ENCODE peak calls at places on chromosomes 2 and 18, in eight cellular contexts. Q is foreskin keratinocyte, N is H9, W is cardiac muscle cell, H is dorsolateral prefrontal cortex, L is type B pancreatic cell, V is A549, K is fibroblast of lung. B is an unnamed sample.

GRCh38 chr18:24860978-24861680 is 400.7 kb downstream of the HRH4 start:
- DNase-seq in Q (no peak), H (no peak), W (no peak), V (no peak), K (no peak), N (no peak), L (no peak), B (peak)

GRCh38 chr2:41410011-41410410 is 637.8 kb upstream of the PKDCC start:
- DNase-seq in W (no peak), V (no peak), K (no peak), L (no peak), N (no peak), H (no peak), Q (peak), B (no peak)

GRCh38 chr18:7577706-7578105 is 10.6 kb downstream of the PTPRM start:
- DNase-seq in H (no peak), W (peak), N (peak), Q (peak), K (peak), V (no peak), L (no peak), B (no peak)

GRCh38 chr2:168705534-168706470 is 96.6 kb upstream of the NOSTRIN start:
- DNase-seq in H (no peak), L (no peak), K (peak), W (peak), Q (no peak), V (peak), N (no peak), B (no peak)

GRCh38 chr18:13159579-13159978 is 59.0 kb upstream of the LDLRAD4 start:
- DNase-seq in W (peak), V (peak), L (no peak), N (peak), Q (peak), H (no peak), K (peak), B (peak)

GRCh38 chr2:60426908-60427307 is 126.5 kb downstream of the BCL11A start:
- DNase-seq in H (no peak), N (no peak), Q (no peak), V (no peak), W (no peak), L (no peak), K (no peak), B (no peak)

GRCh38 chr2:221309888-221310287 is 262.2 kb downstream of the EPHA4 start:
- DNase-seq in Q (no peak), L (no peak), W (peak), N (no peak), V (no peak), H (no peak), K (no peak), B (peak)

GRCh38 chr2:237617305-237617982 is 9.9 kb upstream of the LRRFIP1 start:
- DNase-seq in W (no peak), K (no peak), Q (no peak), N (peak), L (no peak), V (no peak), H (no peak), B (no peak)

GRCh38 chr18:79934311-79935097 is 16.9 kb downstream of the SLC66A2 start:
- DNase-seq in V (no peak), K (no peak), Q (no peak), W (peak), N (peak), H (peak), L (peak), B (no peak)

GRCh38 chr2:217478831-217479435 is 523.9 kb downstream of the TNS1 start:
- DNase-seq in V (no peak), N (peak), H (no peak), K (no peak), L (no peak), W (no peak), Q (no peak), B (no peak)

GRCh38 chr18:58687871-58688308 is 16.6 kb downstream of the MALT1 start:
- DNase-seq in H (no peak), K (no peak), W (no peak), N (no peak), L (no peak), Q (no peak), V (no peak), B (no peak)

GRCh38 chr2:145623136-145623535 is 1103.2 kb upstream of the ZEB2 start:
- DNase-seq in V (no peak), N (no peak), H (no peak), W (no peak), Q (no peak), L (no peak), K (peak), B (no peak)

GRCh38 chr2:66509326-66509811 is 74.4 kb downstream of the MEIS1 start:
- DNase-seq in W (no peak), Q (peak), L (no peak), V (no peak), K (no peak), N (no peak), H (no peak), B (no peak)

GRCh38 chr2:39313575-39313974 is 69.8 kb upstream of the CDKL4 start:
- DNase-seq in K (peak), H (no peak), L (no peak), V (no peak), Q (peak), W (no peak), N (no peak), B (no peak)

GRCh38 chr2:226767056-226767813 is 32.4 kb downstream of the IRS1 start:
- DNase-seq in H (no peak), V (no peak), N (no peak), Q (no peak), W (peak), L (no peak), K (no peak), B (no peak)

GRCh38 chr2:36356199-36356989 is 816 bp downstream of the CRIM1 start:
- DNase-seq in W (peak), L (peak), N (no peak), V (no peak), K (no peak), H (no peak), Q (no peak), B (peak)

GRCh38 chr2:239291505-239292350 is 109.1 kb downstream of the HDAC4 start:
- DNase-seq in V (no peak), W (no peak), L (no peak), H (peak), Q (no peak), K (no peak), N (peak), B (no peak)

GRCh38 chr2:199019898-199020507 is 437.7 kb downstream of the SATB2 start:
- DNase-seq in H (no peak), V (peak), K (peak), W (peak), L (no peak), N (no peak), Q (no peak), B (peak)

GRCh38 chr2:88590998-88591613 is 36.2 kb downstream of the EIF2AK3 start:
- DNase-seq in Q (peak), N (peak), W (peak), V (peak), H (no peak), L (no peak), K (peak), B (peak)

GRCh38 chr2:96702098-96702785 is 37.6 kb downstream of the LMAN2L start:
- DNase-seq in K (no peak), W (no peak), H (peak), L (no peak), V (no peak), Q (peak), N (no peak), B (no peak)

GRCh38 chr2:188819781-188820180 is 154.4 kb upstream of the COL3A1 start:
- DNase-seq in K (no peak), N (no peak), V (no peak), W (no peak), L (no peak), Q (no peak), H (no peak), B (no peak)

GRCh38 chr2:129849559-129850160 is 129.8 kb upstream of the RAB6C start:
- DNase-seq in N (no peak), W (peak), K (peak), L (no peak), Q (peak), V (peak), H (no peak), B (peak)

GRCh38 chr2:172102159-172102857 is 392 bp downstream of the DLX2 start:
- DNase-seq in V (peak), K (no peak), N (no peak), L (no peak), Q (peak), H (no peak), W (no peak), B (peak)

GRCh38 chr2:40105593-40105992 is 326.5 kb upstream of the THUMPD2 start:
- DNase-seq in V (no peak), N (no peak), W (no peak), K (peak), L (no peak), H (no peak), Q (peak), B (no peak)

GRCh38 chr2:72325592-72326422 is 178.1 kb upstream of the CYP26B1 start:
- DNase-seq in N (peak), V (peak), K (peak), W (peak), H (no peak), Q (no peak), L (no peak), B (peak)

GRCh38 chr2:45273412-45274189 is 264.3 kb upstream of the SIX2 start:
- DNase-seq in V (no peak), W (no peak), K (no peak), L (no peak), N (no peak), H (no peak), Q (no peak), B (no peak)

GRCh38 chr18:1663879-1664705 is 759.4 kb downstream of the ADCYAP1 start:
- DNase-seq in V (peak), W (peak), K (no peak), H (peak), L (no peak), Q (no peak), N (peak), B (peak)

DNA sequence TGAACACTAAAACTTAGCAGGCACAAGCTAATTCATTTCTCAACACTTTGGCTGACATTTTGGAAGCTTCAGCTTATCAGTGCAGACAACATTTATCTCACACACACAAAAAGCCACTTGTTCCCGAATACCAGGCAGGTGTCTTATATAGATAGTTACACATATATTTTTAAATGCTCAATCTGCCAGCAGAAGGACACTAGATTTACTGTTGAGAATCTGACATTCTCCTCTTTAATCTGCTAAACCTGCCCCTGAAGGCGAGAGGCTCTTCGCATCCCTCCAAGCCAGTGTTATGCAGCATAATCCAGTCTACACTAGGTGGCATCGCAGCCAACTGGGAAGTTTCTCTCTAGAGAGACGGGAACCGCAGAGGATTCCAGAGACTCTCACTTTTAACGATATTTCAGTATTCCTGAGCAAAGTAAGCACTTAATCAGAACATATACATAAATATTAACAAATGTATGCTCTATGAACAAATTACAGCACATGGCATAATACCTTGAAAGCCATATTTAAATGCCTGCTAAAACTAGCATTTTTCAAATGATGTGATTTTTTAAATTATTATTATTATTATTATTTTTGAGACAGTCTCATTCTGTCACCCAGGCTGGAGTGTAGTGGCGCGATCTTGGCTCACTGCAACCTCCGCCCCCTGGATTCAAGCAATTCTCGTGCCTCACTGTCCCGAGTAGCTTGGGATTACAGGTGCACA is 90.2 kb upstream of the SCG2 start:
- DNase-seq in Q (peak), H (peak), W (peak), V (peak), L (no peak), N (peak), K (peak), B (peak)
- TF ChIP-seq CTCF in Q (peak), H (peak), W (peak), V (peak), L (peak), N (peak), K (peak), B (peak)

DNA sequence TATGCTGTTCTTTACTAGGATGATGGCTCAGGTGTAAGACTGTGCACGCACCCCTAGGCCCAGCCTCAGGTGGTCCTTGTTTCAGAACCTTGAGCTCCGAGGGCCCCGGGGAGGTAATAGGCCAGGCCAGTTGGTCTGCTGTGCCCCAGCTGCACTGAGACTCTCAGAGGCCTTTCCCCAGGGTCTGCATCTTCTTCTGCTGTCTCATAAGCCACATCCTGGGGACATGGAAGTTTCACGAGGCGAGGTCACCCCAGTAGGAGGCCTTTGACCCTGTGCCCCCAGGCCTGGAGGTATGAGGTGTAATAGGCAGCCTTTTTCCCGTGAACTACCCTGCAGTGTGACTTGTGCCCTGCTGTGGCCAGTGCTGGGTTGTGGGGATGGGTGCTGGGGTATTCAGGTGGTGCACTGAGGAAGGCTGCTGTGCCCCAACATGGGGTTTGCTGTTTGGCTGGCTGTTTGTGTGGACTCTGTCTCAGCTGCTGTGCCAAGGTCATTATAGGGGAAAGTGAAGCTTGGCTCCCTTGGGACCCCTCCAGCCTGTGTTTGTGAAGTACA is 6.9 kb downstream of the OXER1 start:
- DNase-seq in Q (no peak), H (no peak), V (no peak), W (no peak), K (no peak), L (no peak), N (no peak), B (no peak)
- TF ChIP-seq CTCF in Q (no peak), H (no peak), V (no peak), W (no peak), K (no peak), L (no peak), N (no peak), B (no peak)

GRCh38 chr2:85181093-85181685 is 48.0 kb downstream of the TCF7L1 start:
- DNase-seq in N (no peak), W (peak), Q (no peak), K (no peak), H (no peak), V (no peak), L (no peak), B (no peak)
- TF ChIP-seq CTCF in N (peak), W (peak), Q (peak), K (no peak), H (no peak), V (no peak), L (peak), B (no peak)

GRCh38 chr2:162318280-162319222 is at the start of gene IFIH1:
- DNase-seq in K (peak), Q (peak), H (peak), V (peak), N (peak), L (no peak), W (peak), B (peak)
- TF ChIP-seq CTCF in K (peak), Q (peak), H (peak), V (peak), N (peak), L (peak), W (peak), B (no peak)

GRCh38 chr2:26628561-26629345 is 12.4 kb downstream of the CIB4 start:
- DNase-seq in W (no peak), L (no peak), N (no peak), K (no peak), H (no peak), V (no peak), Q (no peak), B (no peak)
- TF ChIP-seq CTCF in W (no peak), L (no peak), N (no peak), K (no peak), H (no peak), V (no peak), Q (no peak), B (no peak)

GRCh38 chr2:219832904-219833303 is 205.5 kb downstream of the SLC4A3 start:
- DNase-seq in K (no peak), W (no peak), Q (no peak), H (no peak), L (no peak), V (no peak), N (no peak), B (no peak)

GRCh38 chr2:219831957-219832356 is 204.5 kb downstream of the SLC4A3 start:
- DNase-seq in Q (no peak), V (no peak), K (no peak), H (no peak), W (no peak), N (no peak), L (no peak), B (no peak)

GRCh38 chr2:219835493-219835892 is 208.1 kb downstream of the SLC4A3 start:
- DNase-seq in K (no peak), V (no peak), W (no peak), Q (no peak), L (no peak), N (no peak), H (no peak), B (no peak)

DNA sequence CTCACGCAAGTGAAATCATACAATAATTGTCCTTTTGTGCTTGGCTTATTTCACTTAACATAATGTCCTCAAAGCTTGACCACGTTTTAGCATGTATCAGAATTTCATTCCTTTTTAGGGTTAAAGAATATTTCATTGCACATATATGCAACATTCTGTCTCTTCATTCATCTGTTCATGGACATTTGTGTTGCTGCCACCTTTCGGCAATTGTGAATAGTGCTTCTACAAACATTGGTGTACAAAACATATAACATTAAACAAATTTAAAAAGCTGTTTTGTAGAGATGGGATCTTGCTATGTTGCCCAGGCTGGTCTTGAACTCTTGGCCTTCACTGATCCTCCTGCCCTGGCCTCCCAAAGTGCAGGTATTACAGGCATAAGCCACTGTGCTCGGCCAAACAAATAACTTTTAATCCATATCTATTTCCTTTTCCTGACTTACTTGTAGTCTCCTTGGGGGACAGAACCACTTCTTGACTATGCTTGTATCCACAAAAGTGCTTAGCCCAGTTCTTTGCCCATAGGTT is 209.3 kb downstream of the SLC4A3 start:
- DNase-seq in L (no peak), Q (no peak), W (no peak), K (peak), V (peak), N (no peak), H (no peak), B (no peak)
- TF ChIP-seq CTCF in L (peak), Q (peak), W (peak), K (peak), V (peak), N (peak), H (peak), B (no peak)

DNA sequence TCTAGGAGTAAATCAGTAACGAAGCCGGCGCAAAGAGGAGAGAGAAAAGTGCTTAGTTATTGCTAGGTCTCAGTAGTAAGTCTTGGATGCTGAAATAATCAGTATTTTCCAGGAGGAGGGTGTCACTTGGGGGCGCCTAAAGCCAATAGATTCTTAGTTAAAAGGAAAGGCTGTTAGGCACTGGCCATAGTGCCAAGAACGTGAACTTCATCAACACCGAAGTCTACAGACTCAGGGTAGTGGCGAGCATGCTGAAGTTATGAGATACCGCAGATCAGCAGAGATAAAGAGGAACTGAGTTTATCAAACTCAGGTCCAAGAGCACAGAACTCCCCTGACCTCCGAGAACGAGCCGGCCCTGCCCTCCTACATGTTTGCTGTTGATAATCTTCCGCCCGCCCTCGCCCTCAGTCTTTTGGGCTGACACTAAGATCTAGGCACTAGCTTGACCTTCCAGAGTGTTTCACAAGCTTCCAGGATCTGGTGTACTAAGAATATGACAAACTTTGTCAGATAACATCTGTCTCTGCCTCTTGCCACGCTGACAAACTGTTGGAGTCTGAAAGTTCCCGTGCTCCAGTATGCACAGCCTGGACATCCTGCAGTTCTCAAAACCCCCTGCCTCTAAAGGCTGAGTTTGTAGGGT is 49.2 kb downstream of the CYB5A start:
- DNase-seq in H (peak), Q (no peak), W (peak), K (peak), V (no peak), N (no peak), L (no peak), B (no peak)
- TF ChIP-seq CTCF in H (peak), Q (no peak), W (peak), K (peak), V (peak), N (peak), L (no peak), B (no peak)